ENCODE peak calls at places on chromosomes 4 and X, in nine cellular contexts. E is mammary epithelial cell, S is fibroblast of lung, F is brain microvascular endothelial cell, N is AG10803, V is IMR-90, O is stomach, G is BJ, D is left ventricle myocardium inferior. B is an unnamed sample.

GRCh38 chr4:950136-951020 is 18.1 kb downstream of the TMEM175 start:
- DNase-seq in D (no peak), S (no peak), E (no peak), V (no peak), F (no peak), N (no peak), G (no peak), O (no peak), B (no peak)

GRCh38 chr4:144666539-144667175 is 20.7 kb downstream of the HHIP start:
- DNase-seq in N (peak), O (no peak), E (peak), D (no peak), S (peak), F (peak), V (peak), G (peak), B (no peak)

GRCh38 chrX:55919367-55920221 is 202.0 kb downstream of the RRAGB start:
- DNase-seq in S (no peak), F (no peak), G (no peak), E (peak), D (no peak), N (no peak), V (no peak), O (no peak), B (no peak)

GRCh38 chr4:156638332-156638731 is 333.3 kb downstream of the PDGFC start:
- DNase-seq in D (no peak), N (peak), E (no peak), O (no peak), V (peak), S (peak), G (no peak), F (peak), B (no peak)

GRCh38 chr4:44194365-44194764 is 254.2 kb downstream of the KCTD8 start:
- DNase-seq in F (no peak), N (no peak), D (no peak), E (no peak), S (peak), V (no peak), O (no peak), G (no peak), B (no peak)

GRCh38 chr4:60682901-60683300 is 517.2 kb upstream of the ADGRL3 start:
- DNase-seq in G (peak), F (peak), S (peak), N (peak), D (no peak), O (no peak), E (no peak), V (peak), B (no peak)

GRCh38 chr4:45078201-45078600 is 351.8 kb upstream of the GNPDA2 start:
- DNase-seq in V (no peak), O (no peak), D (no peak), F (no peak), E (peak), S (no peak), G (no peak), N (no peak), B (peak)

GRCh38 chr4:25563071-25563564 is 92.5 kb upstream of the SLC34A2 start:
- DNase-seq in O (no peak), V (no peak), S (no peak), N (no peak), F (no peak), D (no peak), E (no peak), G (no peak), B (no peak)

GRCh38 chrX:123487226-123487625 is 245.6 kb downstream of the THOC2 start:
- DNase-seq in G (no peak), F (no peak), O (no peak), D (no peak), V (no peak), N (peak), S (no peak), E (no peak), B (no peak)

GRCh38 chrX:39335447-39336235 is 534.4 kb downstream of the MID1IP1 start:
- DNase-seq in G (no peak), D (no peak), S (no peak), N (no peak), O (no peak), F (no peak), E (no peak), V (no peak), B (no peak)

GRCh38 chr4:113646456-113646809 is 115.1 kb downstream of the CAMK2D start:
- DNase-seq in F (no peak), N (peak), E (peak), G (no peak), V (peak), O (no peak), S (peak), D (no peak), B (no peak)

GRCh38 chr4:8913121-8913857 is 41.6 kb upstream of the HMX1 start:
- DNase-seq in D (no peak), E (no peak), G (no peak), S (no peak), O (peak), F (no peak), V (no peak), N (no peak), B (no peak)

GRCh38 chrX:136768469-136769084 is 12.2 kb downstream of the ARHGEF6 start:
- DNase-seq in D (peak), S (peak), V (peak), O (no peak), F (peak), G (peak), E (peak), N (peak), B (peak)

GRCh38 chr4:27001398-27002164 is 140.9 kb downstream of the STIM2 start:
- DNase-seq in N (no peak), O (no peak), S (no peak), D (no peak), G (no peak), E (no peak), V (no peak), F (no peak), B (no peak)

GRCh38 chrX:153377727-153378126 is 23.4 kb downstream of the PNMA6E start:
- DNase-seq in V (no peak), D (no peak), S (no peak), O (no peak), E (no peak), N (no peak), F (no peak), G (no peak), B (no peak)

GRCh38 chr4:123597586-123597985 is 201.0 kb downstream of the SPRY1 start:
- DNase-seq in S (peak), N (peak), D (no peak), G (no peak), O (no peak), F (peak), V (peak), E (peak), B (no peak)

GRCh38 chrX:69027181-69028005 is 137.9 kb downstream of the PJA1 start:
- DNase-seq in E (peak), F (peak), O (peak), D (no peak), V (peak), S (peak), N (no peak), G (no peak), B (no peak)

GRCh38 chr4:46329118-46329976 is 60.6 kb downstream of the GABRA2 start:
- DNase-seq in G (no peak), S (peak), E (peak), D (no peak), F (no peak), V (peak), N (no peak), O (no peak), B (peak)

GRCh38 chrX:49192722-49193328 is 6.7 kb upstream of the PRICKLE3 start:
- DNase-seq in E (no peak), G (no peak), O (no peak), D (no peak), V (peak), S (peak), N (no peak), F (peak), B (no peak)

GRCh38 chr4:3623106-3623505 is 90.9 kb upstream of the LRPAP1 start:
- DNase-seq in V (no peak), O (no peak), E (no peak), F (no peak), D (no peak), S (no peak), G (no peak), N (no peak), B (no peak)

GRCh38 chrX:40268126-40268525 is 170.4 kb upstream of the BCOR start:
- DNase-seq in D (no peak), E (no peak), F (no peak), V (no peak), G (no peak), O (no peak), S (no peak), N (peak), B (no peak)

GRCh38 chr4:156598138-156598681 is 373.4 kb downstream of the PDGFC start:
- DNase-seq in V (peak), G (no peak), S (peak), O (no peak), N (no peak), D (no peak), F (peak), E (no peak), B (peak)

GRCh38 chrX:40132751-40133150 is 35.0 kb upstream of the BCOR start:
- DNase-seq in F (peak), E (peak), D (peak), G (no peak), O (peak), S (peak), V (peak), N (peak), B (peak)

DNA sequence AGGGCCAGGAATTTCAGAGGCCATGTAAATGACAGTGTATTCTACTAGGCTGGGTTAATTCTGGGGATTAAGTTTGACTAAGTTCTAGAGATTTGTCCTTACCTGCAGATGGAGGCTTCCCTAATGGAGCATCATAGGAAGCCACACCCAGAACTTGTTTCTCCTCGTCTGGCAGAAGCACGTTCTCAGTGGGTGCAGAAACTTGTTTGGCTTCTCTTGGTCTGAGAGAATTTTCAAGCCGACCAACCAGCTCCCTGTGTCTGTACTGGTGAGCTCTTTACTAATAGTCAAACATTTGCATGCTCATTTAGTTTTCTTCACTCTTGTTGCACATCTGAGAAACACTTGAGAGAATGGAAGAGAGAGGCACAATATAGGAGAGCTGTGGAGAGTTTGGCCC is 906 bp upstream of the ATP10D start:
- DNase-seq in F (no peak), O (no peak), E (peak), S (no peak), D (no peak), V (no peak), N (no peak), G (no peak), B (no peak)
- H3K4me3 ChIP-seq in F (no peak), O (no peak), E (no peak), S (no peak), D (no peak), V (no peak), N (no peak), G (no peak), B (no peak)

GRCh38 chr4:30716158-30716557 is 4.0 kb upstream of the PCDH7 start:
- DNase-seq in N (no peak), O (no peak), S (peak), F (no peak), D (no peak), E (peak), G (no peak), V (peak), B (no peak)
- TF ChIP-seq CTCF in N (peak), O (peak), S (peak), F (peak), D (peak), E (peak), G (peak), V (peak), B (peak)

GRCh38 chr4:76488905-76489798 is 54.1 kb downstream of the SHROOM3 start:
- DNase-seq in O (no peak), V (peak), G (no peak), F (no peak), N (peak), S (peak), E (no peak), D (no peak), B (no peak)
- H3K4me3 ChIP-seq in O (no peak), V (no peak), G (no peak), F (no peak), N (no peak), S (no peak), E (no peak), D (no peak), B (no peak)

GRCh38 chrX:24443943-24444342 is 21.1 kb upstream of the PDK3 start:
- DNase-seq in G (no peak), N (no peak), D (no peak), S (no peak), V (no peak), F (no peak), O (no peak), E (no peak), B (no peak)
- TF ChIP-seq CTCF in G (no peak), N (no peak), D (no peak), S (no peak), V (no peak), F (no peak), O (no peak), E (no peak), B (no peak)

GRCh38 chr4:164730705-164731393 is 23.1 kb upstream of the SMIM31 start:
- DNase-seq in D (no peak), E (no peak), G (no peak), O (no peak), S (no peak), V (no peak), F (no peak), N (no peak), B (no peak)
- H3K4me3 ChIP-seq in D (no peak), E (no peak), G (no peak), O (no peak), S (no peak), V (no peak), F (no peak), N (no peak), B (no peak)

GRCh38 chr4:107862658-107863057 is 37.9 kb downstream of the SGMS2 start:
- DNase-seq in O (peak), E (peak), V (peak), S (peak), D (no peak), N (no peak), F (peak), G (no peak), B (peak)
- TF ChIP-seq CTCF in O (no peak), E (no peak), V (no peak), S (no peak), D (no peak), N (no peak), F (no peak), G (no peak), B (no peak)

B was measured in retinal pigment epithelial cell.